ENCODE peak calls at places on chromosomes 13 and 19, in six cellular contexts. K is psoas muscle; M is lower leg skin; N is activated CD8-positive, alpha-beta memory T cell treated with anti-CD3 and anti-CD28 coated beads for 4 hours; L is H7; J is body of pancreas. H is an unnamed sample.

GRCh38 chr19:33236696-33237390 is 11.2 kb upstream of the SLC7A10 start:
- DNase-seq in K (peak), M (no peak), N (no peak), L (peak), J (no peak), H (no peak)

GRCh38 chr13:31198524-31198923 is 1.3 kb upstream of the B3GLCT start:
- DNase-seq in K (no peak), M (no peak), N (no peak), L (no peak), J (no peak), H (no peak)

GRCh38 chr19:10797541-10798256 is 38.3 kb downstream of the TMED1 start:
- DNase-seq in K (no peak), M (no peak), N (peak), L (peak), J (no peak), H (no peak)

GRCh38 chr19:48844472-48844871 is 8.2 kb upstream of the HSD17B14 start:
- DNase-seq in K (no peak), M (no peak), N (no peak), L (peak), J (no peak), H (no peak)

GRCh38 chr13:40058757-40059236 is 403.3 kb downstream of the COG6 start:
- DNase-seq in K (no peak), M (no peak), N (no peak), L (no peak), J (no peak), H (no peak)

GRCh38 chr13:80399340-80400163 is 58.6 kb upstream of the SPRY2 start:
- DNase-seq in K (no peak), M (no peak), N (no peak), L (no peak), J (no peak), H (no peak)

GRCh38 chr13:49810825-49811526 is 18.5 kb upstream of the KPNA3 start:
- DNase-seq in K (no peak), M (no peak), N (no peak), L (no peak), J (no peak), H (no peak)

GRCh38 chr19:57099199-57099661 is 20.6 kb upstream of the USP29 start:
- DNase-seq in K (peak), M (peak), N (peak), L (peak), J (peak), H (peak)

GRCh38 chr19:16661480-16662034 is 618 bp downstream of the TMEM38A start:
- DNase-seq in K (peak), M (peak), N (no peak), L (peak), J (peak), H (no peak)

GRCh38 chr13:71672527-71672926 is 194.5 kb downstream of the DACH1 start:
- DNase-seq in K (no peak), M (no peak), N (no peak), L (no peak), J (no peak), H (no peak)

GRCh38 chr19:10392120-10392519 is 11.2 kb downstream of the CDC37 start:
- DNase-seq in K (no peak), M (no peak), N (no peak), L (no peak), J (no peak), H (no peak)

GRCh38 chr13:112879283-112879833 is 89.7 kb upstream of the MCF2L start:
- DNase-seq in K (peak), M (peak), N (no peak), L (no peak), J (no peak), H (no peak)

GRCh38 chr19:54136864-54137113 is 773 bp upstream of the CNOT3 start:
- DNase-seq in K (no peak), M (no peak), N (no peak), L (no peak), J (no peak), H (no peak)

GRCh38 chr19:16899566-16900075 is 10.8 kb downstream of the F2RL3 start:
- DNase-seq in K (peak), M (no peak), N (no peak), L (peak), J (peak), H (no peak)

GRCh38 chr19:28234637-28235036 is 978.3 kb downstream of the UQCRFS1 start:
- DNase-seq in K (no peak), M (no peak), N (no peak), L (no peak), J (no peak), H (no peak)

GRCh38 chr13:49859568-49859967 is 67.1 kb upstream of the KPNA3 start:
- DNase-seq in K (no peak), M (no peak), N (no peak), L (no peak), J (peak), H (no peak)

GRCh38 chr19:15812059-15812722 is 3.3 kb downstream of the OR10H1 start:
- DNase-seq in K (no peak), M (no peak), N (peak), L (no peak), J (no peak), H (no peak)

GRCh38 chr13:50713849-50714248 is 129.6 kb downstream of the DLEU7 start:
- DNase-seq in K (no peak), M (no peak), N (peak), L (no peak), J (no peak), H (peak)

GRCh38 chr19:4557971-4558941 is 1.2 kb downstream of the SEMA6B start:
- DNase-seq in K (no peak), M (no peak), N (no peak), L (peak), J (peak), H (peak)

GRCh38 chr13:40777166-40777956 is 6.4 kb upstream of the MRPS31 start:
- DNase-seq in K (no peak), M (no peak), N (no peak), L (peak), J (peak), H (peak)

H was measured in DND-41.